ENCODE peak calls at places on chromosomes 12 and 14, in nine cellular contexts. One of them, this sample, is unnamed.
A peak's percentile ranks its signal among the peaks of the same experiment; 100 is the strongest.

GRCh38 chr12:42144174-42144423 is 575 bp downstream of the GXYLT1 start:
- DNase-seq in left lung: no peak
- DNase-seq in brain pericyte: no peak
- DNase-seq in amygdala: no peak
- DNase-seq in lower leg skin: peak; percentile 85
- DNase-seq in colonic mucosa: peak; percentile 33
- DNase-seq in NCI-H2081: no peak
- DNase-seq in tibial artery: no peak
- DNase-seq in putamen: no peak
- DNase-seq in this sample: no peak

GRCh38 chr14:60101801-60102200 is 10.1 kb downstream of the PCNX4 start:
- DNase-seq in left lung: no peak
- DNase-seq in brain pericyte: no peak
- DNase-seq in amygdala: no peak
- DNase-seq in lower leg skin: no peak
- DNase-seq in colonic mucosa: no peak
- DNase-seq in NCI-H2081: no peak
- DNase-seq in tibial artery: no peak
- DNase-seq in putamen: no peak
- DNase-seq in this sample: no peak

GRCh38 chr14:55482936-55483605 is 42.7 kb upstream of the TBPL2 start:
- DNase-seq in left lung: no peak
- DNase-seq in brain pericyte: no peak
- DNase-seq in amygdala: no peak
- DNase-seq in lower leg skin: no peak
- DNase-seq in colonic mucosa: no peak
- DNase-seq in NCI-H2081: no peak
- DNase-seq in tibial artery: no peak
- DNase-seq in putamen: no peak
- DNase-seq in this sample: no peak

GRCh38 chr14:64220466-64220865 is 73.7 kb downstream of the ESR2 start:
- DNase-seq in left lung: no peak
- DNase-seq in brain pericyte: no peak
- DNase-seq in amygdala: peak; percentile 18
- DNase-seq in lower leg skin: no peak
- DNase-seq in colonic mucosa: no peak
- DNase-seq in NCI-H2081: no peak
- DNase-seq in tibial artery: no peak
- DNase-seq in putamen: no peak
- DNase-seq in this sample: no peak

GRCh38 chr12:12891646-12892355 is 439 bp downstream of the GPRC5A start:
- DNase-seq in left lung: no peak
- DNase-seq in brain pericyte: no peak
- DNase-seq in amygdala: no peak
- DNase-seq in lower leg skin: no peak
- DNase-seq in colonic mucosa: no peak
- DNase-seq in NCI-H2081: no peak
- DNase-seq in tibial artery: no peak
- DNase-seq in putamen: no peak
- DNase-seq in this sample: no peak

GRCh38 chr12:131218291-131219172 is 264.8 kb downstream of the ADGRD1 start:
- DNase-seq in left lung: no peak
- DNase-seq in brain pericyte: no peak
- DNase-seq in amygdala: no peak
- DNase-seq in lower leg skin: no peak
- DNase-seq in colonic mucosa: no peak
- DNase-seq in NCI-H2081: no peak
- DNase-seq in tibial artery: no peak
- DNase-seq in putamen: no peak
- DNase-seq in this sample: no peak

GRCh38 chr12:40819427-40820108 is 127.3 kb downstream of the CNTN1 start:
- DNase-seq in left lung: no peak
- DNase-seq in brain pericyte: no peak
- DNase-seq in amygdala: no peak
- DNase-seq in lower leg skin: peak; percentile 83
- DNase-seq in colonic mucosa: peak; percentile 17
- DNase-seq in NCI-H2081: no peak
- DNase-seq in tibial artery: no peak
- DNase-seq in putamen: no peak
- DNase-seq in this sample: no peak

GRCh38 chr12:40310201-40310600 is 85.4 kb downstream of the LRRK2 start:
- DNase-seq in left lung: no peak
- DNase-seq in brain pericyte: no peak
- DNase-seq in amygdala: no peak
- DNase-seq in lower leg skin: no peak
- DNase-seq in colonic mucosa: no peak
- DNase-seq in NCI-H2081: no peak
- DNase-seq in tibial artery: no peak
- DNase-seq in putamen: no peak
- DNase-seq in this sample: no peak

GRCh38 chr12:113548467-113548866 is 76.8 kb upstream of the LHX5 start:
- DNase-seq in left lung: no peak
- DNase-seq in brain pericyte: no peak
- DNase-seq in amygdala: no peak
- DNase-seq in lower leg skin: no peak
- DNase-seq in colonic mucosa: no peak
- DNase-seq in NCI-H2081: no peak
- DNase-seq in tibial artery: no peak
- DNase-seq in putamen: no peak
- DNase-seq in this sample: no peak

GRCh38 chr14:104682107-104682593 is 7.3 kb upstream of the INF2 start:
- DNase-seq in left lung: no peak
- DNase-seq in brain pericyte: no peak
- DNase-seq in amygdala: no peak
- DNase-seq in lower leg skin: no peak
- DNase-seq in colonic mucosa: no peak
- DNase-seq in NCI-H2081: no peak
- DNase-seq in tibial artery: no peak
- DNase-seq in putamen: no peak
- DNase-seq in this sample: no peak

GRCh38 chr12:51392556-51393237 is 1.5 kb upstream of the GALNT6 start:
- DNase-seq in left lung: no peak
- DNase-seq in brain pericyte: no peak
- DNase-seq in amygdala: no peak
- DNase-seq in lower leg skin: peak; percentile 79
- DNase-seq in colonic mucosa: no peak
- DNase-seq in NCI-H2081: no peak
- DNase-seq in tibial artery: no peak
- DNase-seq in putamen: no peak
- DNase-seq in this sample: no peak

This sample was measured in RPMI8226.